ENCODE peak calls at places on chromosomes 6 and 20, in five cellular contexts. One of them, this sample, is unnamed.

GRCh38 chr6:52558266-52559000 is 18.4 kb downstream of the TRAM2 start:
- DNase-seq in K562: no peak
- DNase-seq in H1: no peak
- DNase-seq in GM12878: no peak
- DNase-seq in HepG2: no peak
- DNase-seq in this sample: no peak

GRCh38 chr6:26305097-26305841 is 59.7 kb upstream of the BTN3A2 start:
- DNase-seq in GM12878: no peak
- DNase-seq in K562: peak; percentile 75
- DNase-seq in H1: peak; percentile 83
- DNase-seq in HepG2: peak; percentile 77
- DNase-seq in this sample: no peak

GRCh38 chr6:62775427-62776022 is 435.7 kb upstream of the FKBP1C start:
- DNase-seq in H1: no peak
- DNase-seq in K562: no peak
- DNase-seq in GM12878: no peak
- DNase-seq in HepG2: peak; percentile 36
- DNase-seq in this sample: peak; percentile 2

GRCh38 chr6:129605962-129606361 is 104.0 kb downstream of the ARHGAP18 start:
- DNase-seq in K562: no peak
- DNase-seq in GM12878: no peak
- DNase-seq in HepG2: no peak
- DNase-seq in H1: no peak
- DNase-seq in this sample: no peak

GRCh38 chr6:124870611-124871201 is 91.5 kb upstream of the RNF217 start:
- DNase-seq in K562: no peak
- DNase-seq in HepG2: peak; percentile 14
- DNase-seq in GM12878: no peak
- DNase-seq in H1: no peak
- DNase-seq in this sample: no peak

GRCh38 chr6:37052027-37052628 is 46.7 kb downstream of the FGD2 start:
- DNase-seq in K562: peak; percentile 50
- DNase-seq in H1: peak; percentile 76
- DNase-seq in GM12878: no peak
- DNase-seq in HepG2: peak; percentile 48
- DNase-seq in this sample: no peak

GRCh38 chr6:105786890-105787655 is 299.1 kb upstream of the PRDM1 start:
- DNase-seq in HepG2: no peak
- DNase-seq in K562: no peak
- DNase-seq in H1: no peak
- DNase-seq in GM12878: peak; percentile 74
- DNase-seq in this sample: no peak

GRCh38 chr6:88529726-88530125 is 363.6 kb upstream of the CNR1 start:
- DNase-seq in HepG2: no peak
- DNase-seq in K562: no peak
- DNase-seq in H1: no peak
- DNase-seq in GM12878: no peak
- DNase-seq in this sample: no peak

GRCh38 chr6:23175391-23175790 is 606.0 kb downstream of the HDGFL1 start:
- DNase-seq in K562: no peak
- DNase-seq in GM12878: no peak
- DNase-seq in HepG2: no peak
- DNase-seq in H1: no peak
- DNase-seq in this sample: no peak

GRCh38 chr20:37361336-37361735 is 15.4 kb downstream of the SRC start:
- DNase-seq in H1: no peak
- DNase-seq in GM12878: no peak
- DNase-seq in K562: no peak
- DNase-seq in HepG2: no peak
- DNase-seq in this sample: no peak

GRCh38 chr6:127550403-127550802 is 26.6 kb upstream of the C6orf58 start:
- DNase-seq in GM12878: no peak
- DNase-seq in K562: no peak
- DNase-seq in HepG2: no peak
- DNase-seq in H1: no peak
- DNase-seq in this sample: no peak

GRCh38 chr6:150685860-150686259 is 86.2 kb downstream of the PLEKHG1 start:
- DNase-seq in H1: peak; percentile 89
- DNase-seq in K562: peak; percentile 89
- DNase-seq in GM12878: peak; percentile 11
- DNase-seq in HepG2: peak; percentile 23
- DNase-seq in this sample: peak; percentile 4
- TF ChIP-seq KDM1A in H1: no peak
- TF ChIP-seq KDM1A in K562: no peak
- TF ChIP-seq KDM1A in GM12878: no peak
- TF ChIP-seq KDM1A in HepG2: no peak
- TF ChIP-seq KDM1A in this sample: no peak

DNA sequence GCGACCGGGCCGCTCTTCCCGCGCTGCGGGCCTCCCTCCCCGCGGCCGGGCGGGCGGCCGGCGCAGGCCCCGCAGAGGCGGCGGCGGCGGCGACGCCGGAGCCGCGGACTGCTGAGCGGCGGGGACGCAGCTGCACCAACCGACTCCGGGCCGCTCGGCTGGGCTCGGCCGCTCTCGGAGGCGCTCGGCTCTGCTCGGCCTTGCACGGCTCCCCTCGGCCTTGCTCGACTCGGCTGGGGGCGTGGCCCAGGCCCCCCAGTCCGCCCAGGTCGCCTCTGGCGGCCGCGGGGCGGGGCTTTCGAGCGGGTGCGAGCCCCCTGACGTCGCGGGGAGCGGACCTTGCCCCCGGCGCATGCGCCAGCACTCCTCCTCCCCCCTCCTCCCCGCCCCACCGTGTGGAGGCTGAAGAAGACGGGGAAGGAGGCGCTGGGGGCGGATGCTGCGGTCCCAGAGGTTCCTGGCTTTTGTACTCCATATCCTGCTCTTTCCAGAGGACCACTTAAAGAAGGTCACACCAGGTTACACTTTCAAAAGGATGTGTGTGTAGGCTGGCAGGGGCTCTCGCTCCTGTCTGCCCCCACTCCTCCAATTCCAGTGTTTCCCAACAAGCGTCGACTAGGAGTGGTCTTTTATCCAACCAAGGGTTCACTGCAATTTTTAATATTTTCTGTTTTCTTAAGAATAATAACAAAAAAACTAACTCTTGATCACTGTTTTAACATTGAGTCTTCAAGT is at the start of gene ZHX3:
- DNase-seq in HepG2: peak; percentile 96
- DNase-seq in H1: peak; percentile 98
- DNase-seq in GM12878: peak; percentile 78
- DNase-seq in K562: peak; percentile 99
- DNase-seq in this sample: peak; percentile 94
- TF ChIP-seq KDM1A in HepG2: no peak
- TF ChIP-seq KDM1A in H1: no peak
- TF ChIP-seq KDM1A in GM12878: no peak
- TF ChIP-seq KDM1A in K562: no peak
- TF ChIP-seq KDM1A in this sample: no peak

GRCh38 chr20:57223648-57224489 is 42.6 kb downstream of the BMP7 start:
- DNase-seq in GM12878: no peak
- DNase-seq in H1: no peak
- DNase-seq in K562: no peak
- DNase-seq in HepG2: no peak
- DNase-seq in this sample: no peak
- TF ChIP-seq KDM1A in GM12878: no peak
- TF ChIP-seq KDM1A in H1: no peak
- TF ChIP-seq KDM1A in K562: no peak
- TF ChIP-seq KDM1A in HepG2: no peak
- TF ChIP-seq KDM1A in this sample: no peak

DNA sequence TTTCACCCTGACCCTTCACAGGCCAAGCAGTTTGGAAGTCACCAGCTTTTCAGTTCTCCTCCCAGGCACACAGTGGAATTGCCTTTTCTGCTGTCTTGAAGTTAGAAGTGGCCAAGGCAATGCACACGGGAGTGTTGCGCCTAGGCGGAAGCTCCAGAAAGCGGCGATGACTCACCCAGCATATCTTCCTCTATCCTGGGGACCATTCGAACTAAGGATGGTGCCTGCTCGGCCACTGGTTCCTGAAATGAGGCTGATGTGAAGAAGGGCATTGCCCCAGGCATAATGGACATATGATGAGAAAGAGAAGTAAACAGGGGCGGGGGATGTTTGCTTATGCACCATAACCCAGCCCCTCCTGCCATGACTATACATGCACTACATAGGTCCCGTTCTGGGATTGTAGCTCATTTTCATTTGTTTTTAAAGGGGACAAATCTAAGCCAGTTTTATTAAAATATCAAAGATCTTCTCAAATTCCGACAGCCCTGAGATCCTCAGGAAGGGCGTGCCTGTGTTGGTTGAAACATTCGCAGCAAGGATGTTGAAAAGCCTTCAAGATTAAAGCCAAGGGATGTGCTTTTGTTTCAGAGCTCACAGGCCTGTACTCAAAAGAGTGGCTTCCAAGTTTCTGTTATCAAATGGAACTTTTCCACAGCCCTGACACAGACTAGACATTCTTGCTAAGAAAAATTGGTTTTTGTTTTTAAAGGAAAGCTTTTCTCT is 218.4 kb downstream of the LY86 start:
- DNase-seq in GM12878: no peak
- DNase-seq in H1: no peak
- DNase-seq in K562: peak; percentile 49
- DNase-seq in HepG2: no peak
- DNase-seq in this sample: no peak
- TF ChIP-seq KDM1A in GM12878: no peak
- TF ChIP-seq KDM1A in H1: no peak
- TF ChIP-seq KDM1A in K562: no peak
- TF ChIP-seq KDM1A in HepG2: no peak
- TF ChIP-seq KDM1A in this sample: no peak

DNA sequence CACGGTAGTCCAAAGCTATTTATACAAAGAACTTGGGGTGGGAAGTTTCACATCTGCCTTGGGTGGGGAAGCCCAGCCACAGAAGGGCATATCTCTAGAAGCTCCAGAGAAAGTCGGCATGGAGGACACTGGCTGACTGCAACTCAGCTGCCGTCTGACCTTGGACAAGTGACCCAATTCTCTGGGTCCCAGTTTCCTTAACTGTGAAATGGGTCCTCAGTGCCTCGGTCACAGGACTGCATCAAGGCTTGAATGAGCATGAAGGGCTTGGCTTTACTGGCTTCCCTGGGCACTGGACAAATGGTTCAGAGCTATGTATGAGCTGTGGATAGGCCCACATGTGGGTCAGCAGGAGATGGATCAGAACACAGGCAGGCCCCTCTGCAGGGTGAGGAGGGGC is 58.6 kb downstream of the NOL4L start:
- DNase-seq in HepG2: no peak
- DNase-seq in H1: no peak
- DNase-seq in K562: no peak
- DNase-seq in GM12878: no peak
- DNase-seq in this sample: no peak
- TF ChIP-seq KDM1A in HepG2: no peak
- TF ChIP-seq KDM1A in H1: no peak
- TF ChIP-seq KDM1A in K562: no peak
- TF ChIP-seq KDM1A in GM12878: no peak
- TF ChIP-seq KDM1A in this sample: no peak